ENCODE peak calls at places on chromosomes 5 and 9, in ten cellular contexts. One of them, this sample, is unnamed.

GRCh38 chr9:137828527-137829259 is 48.9 kb upstream of the CACNA1B start:
- DNase-seq in small intestine: no peak
- DNase-seq in T-helper 2 cell: no peak
- DNase-seq in H9: peak; percentile 77
- DNase-seq in cardiac muscle cell: peak; percentile 27
- DNase-seq in tibial artery: no peak
- DNase-seq in posterior vena cava: no peak
- DNase-seq in G401: peak; percentile 13
- DNase-seq in Calu3: no peak
- DNase-seq in NCI-H1105: no peak
- DNase-seq in this sample: no peak

GRCh38 chr5:154368041-154368800 is 77.6 kb upstream of the SAP30L start:
- DNase-seq in T-helper 2 cell: no peak
- DNase-seq in posterior vena cava: no peak
- DNase-seq in cardiac muscle cell: peak; percentile 97
- DNase-seq in NCI-H1105: no peak
- DNase-seq in Calu3: peak; percentile 63
- DNase-seq in small intestine: no peak
- DNase-seq in tibial artery: peak; percentile 72
- DNase-seq in G401: peak; percentile 11
- DNase-seq in H9: peak; percentile 64
- DNase-seq in this sample: no peak

GRCh38 chr9:137294091-137294683 is 7.9 kb downstream of the NRARP start:
- DNase-seq in tibial artery: no peak
- DNase-seq in H9: peak; percentile 70
- DNase-seq in small intestine: no peak
- DNase-seq in NCI-H1105: no peak
- DNase-seq in Calu3: peak; percentile 82
- DNase-seq in cardiac muscle cell: peak; percentile 57
- DNase-seq in T-helper 2 cell: no peak
- DNase-seq in posterior vena cava: no peak
- DNase-seq in G401: peak; percentile 23
- DNase-seq in this sample: no peak

GRCh38 chr9:82991684-82992083 is 71.3 kb downstream of the RASEF start:
- DNase-seq in Calu3: no peak
- DNase-seq in NCI-H1105: peak; percentile 2
- DNase-seq in tibial artery: no peak
- DNase-seq in T-helper 2 cell: no peak
- DNase-seq in cardiac muscle cell: no peak
- DNase-seq in H9: no peak
- DNase-seq in G401: no peak
- DNase-seq in posterior vena cava: no peak
- DNase-seq in small intestine: peak; percentile 15
- DNase-seq in this sample: no peak

GRCh38 chr9:81113408-81114124 is 575.8 kb downstream of the TLE1 start:
- DNase-seq in NCI-H1105: peak; percentile 73
- DNase-seq in Calu3: no peak
- DNase-seq in small intestine: no peak
- DNase-seq in posterior vena cava: no peak
- DNase-seq in cardiac muscle cell: no peak
- DNase-seq in tibial artery: no peak
- DNase-seq in H9: no peak
- DNase-seq in G401: no peak
- DNase-seq in T-helper 2 cell: no peak
- DNase-seq in this sample: no peak

GRCh38 chr9:89347651-89348050 is 29.4 kb downstream of the SECISBP2 start:
- DNase-seq in G401: no peak
- DNase-seq in cardiac muscle cell: no peak
- DNase-seq in H9: no peak
- DNase-seq in tibial artery: no peak
- DNase-seq in T-helper 2 cell: no peak
- DNase-seq in NCI-H1105: no peak
- DNase-seq in posterior vena cava: no peak
- DNase-seq in small intestine: no peak
- DNase-seq in Calu3: no peak
- DNase-seq in this sample: no peak

GRCh38 chr5:3163626-3164025 is 412.1 kb upstream of the IRX2 start:
- DNase-seq in H9: no peak
- DNase-seq in small intestine: no peak
- DNase-seq in G401: no peak
- DNase-seq in T-helper 2 cell: no peak
- DNase-seq in cardiac muscle cell: no peak
- DNase-seq in Calu3: no peak
- DNase-seq in posterior vena cava: no peak
- DNase-seq in NCI-H1105: no peak
- DNase-seq in tibial artery: no peak
- DNase-seq in this sample: no peak

GRCh38 chr5:32096891-32097592 is 77.1 kb downstream of the GOLPH3 start:
- DNase-seq in H9: no peak
- DNase-seq in G401: no peak
- DNase-seq in T-helper 2 cell: no peak
- DNase-seq in Calu3: no peak
- DNase-seq in NCI-H1105: no peak
- DNase-seq in posterior vena cava: no peak
- DNase-seq in small intestine: no peak
- DNase-seq in cardiac muscle cell: peak; percentile 16
- DNase-seq in tibial artery: no peak
- DNase-seq in this sample: no peak

GRCh38 chr9:22052376-22052945 is 43.4 kb upstream of the CDKN2B start:
- DNase-seq in tibial artery: no peak
- DNase-seq in cardiac muscle cell: peak; percentile 91
- DNase-seq in posterior vena cava: no peak
- DNase-seq in NCI-H1105: no peak
- DNase-seq in Calu3: peak; percentile 53
- DNase-seq in H9: no peak
- DNase-seq in T-helper 2 cell: no peak
- DNase-seq in small intestine: no peak
- DNase-seq in G401: peak; percentile 4
- DNase-seq in this sample: no peak

GRCh38 chr5:1508679-1509290 is 15.0 kb downstream of the LPCAT1 start:
- DNase-seq in G401: no peak
- DNase-seq in NCI-H1105: no peak
- DNase-seq in Calu3: no peak
- DNase-seq in H9: peak; percentile 20
- DNase-seq in cardiac muscle cell: no peak
- DNase-seq in small intestine: no peak
- DNase-seq in tibial artery: peak; percentile 58
- DNase-seq in T-helper 2 cell: peak; percentile 7
- DNase-seq in posterior vena cava: peak; percentile 75
- DNase-seq in this sample: no peak

GRCh38 chr9:14361074-14361473 is 47.1 kb upstream of the NFIB start:
- DNase-seq in small intestine: no peak
- DNase-seq in T-helper 2 cell: no peak
- DNase-seq in Calu3: no peak
- DNase-seq in G401: no peak
- DNase-seq in tibial artery: no peak
- DNase-seq in cardiac muscle cell: no peak
- DNase-seq in H9: no peak
- DNase-seq in NCI-H1105: no peak
- DNase-seq in posterior vena cava: no peak
- DNase-seq in this sample: no peak

GRCh38 chr9:121359358-121360294 is 10.4 kb downstream of the STOM start:
- DNase-seq in G401: no peak
- DNase-seq in T-helper 2 cell: no peak
- DNase-seq in NCI-H1105: no peak
- DNase-seq in tibial artery: no peak
- DNase-seq in posterior vena cava: no peak
- DNase-seq in cardiac muscle cell: peak; percentile 44
- DNase-seq in H9: no peak
- DNase-seq in Calu3: no peak
- DNase-seq in small intestine: no peak
- DNase-seq in this sample: no peak

GRCh38 chr9:111482656-111483418 is 1.3 kb downstream of the ECPAS start:
- DNase-seq in tibial artery: peak; percentile 83
- DNase-seq in G401: peak; percentile 70
- DNase-seq in small intestine: peak; percentile 79
- DNase-seq in NCI-H1105: peak; percentile 52
- DNase-seq in cardiac muscle cell: peak; percentile 77
- DNase-seq in H9: peak; percentile 78
- DNase-seq in T-helper 2 cell: peak; percentile 23
- DNase-seq in Calu3: peak; percentile 73
- DNase-seq in posterior vena cava: peak; percentile 92
- DNase-seq in this sample: peak; percentile 29

GRCh38 chr9:4327504-4328191 is 27.8 kb upstream of the GLIS3 start:
- DNase-seq in G401: no peak
- DNase-seq in tibial artery: no peak
- DNase-seq in cardiac muscle cell: peak; percentile 46
- DNase-seq in Calu3: no peak
- DNase-seq in T-helper 2 cell: no peak
- DNase-seq in posterior vena cava: no peak
- DNase-seq in small intestine: no peak
- DNase-seq in NCI-H1105: no peak
- DNase-seq in H9: no peak
- DNase-seq in this sample: no peak

GRCh38 chr9:111897831-111898144 is 1.2 kb downstream of the UGCG start:
- DNase-seq in small intestine: no peak
- DNase-seq in T-helper 2 cell: no peak
- DNase-seq in NCI-H1105: no peak
- DNase-seq in posterior vena cava: no peak
- DNase-seq in tibial artery: no peak
- DNase-seq in H9: no peak
- DNase-seq in G401: no peak
- DNase-seq in Calu3: no peak
- DNase-seq in cardiac muscle cell: peak; percentile 42
- DNase-seq in this sample: no peak

GRCh38 chr5:10856646-10857332 is 95.8 kb upstream of the DAP start:
- DNase-seq in NCI-H1105: peak; percentile 12
- DNase-seq in H9: peak; percentile 88
- DNase-seq in cardiac muscle cell: peak; percentile 53
- DNase-seq in G401: no peak
- DNase-seq in Calu3: peak; percentile 70
- DNase-seq in posterior vena cava: no peak
- DNase-seq in T-helper 2 cell: no peak
- DNase-seq in tibial artery: no peak
- DNase-seq in small intestine: no peak
- DNase-seq in this sample: no peak

GRCh38 chr5:173515526-173515925 is 100.9 kb downstream of the BOD1 start:
- DNase-seq in tibial artery: no peak
- DNase-seq in Calu3: no peak
- DNase-seq in T-helper 2 cell: no peak
- DNase-seq in cardiac muscle cell: peak; percentile 60
- DNase-seq in NCI-H1105: no peak
- DNase-seq in small intestine: no peak
- DNase-seq in posterior vena cava: no peak
- DNase-seq in G401: no peak
- DNase-seq in H9: no peak
- DNase-seq in this sample: no peak

GRCh38 chr9:81431662-81432061 is 257.7 kb downstream of the TLE1 start:
- DNase-seq in small intestine: no peak
- DNase-seq in G401: no peak
- DNase-seq in H9: no peak
- DNase-seq in tibial artery: no peak
- DNase-seq in cardiac muscle cell: no peak
- DNase-seq in T-helper 2 cell: no peak
- DNase-seq in posterior vena cava: no peak
- DNase-seq in Calu3: no peak
- DNase-seq in NCI-H1105: no peak
- DNase-seq in this sample: no peak

GRCh38 chr9:2800385-2801179 is 43.3 kb downstream of the PUM3 start:
- DNase-seq in posterior vena cava: no peak
- DNase-seq in NCI-H1105: no peak
- DNase-seq in cardiac muscle cell: peak; percentile 57
- DNase-seq in T-helper 2 cell: no peak
- DNase-seq in H9: no peak
- DNase-seq in small intestine: peak; percentile 12
- DNase-seq in tibial artery: no peak
- DNase-seq in G401: no peak
- DNase-seq in Calu3: no peak
- DNase-seq in this sample: no peak

GRCh38 chr9:3960661-3961144 is 339.2 kb downstream of the GLIS3 start:
- DNase-seq in small intestine: no peak
- DNase-seq in tibial artery: no peak
- DNase-seq in T-helper 2 cell: no peak
- DNase-seq in NCI-H1105: no peak
- DNase-seq in posterior vena cava: no peak
- DNase-seq in G401: peak; percentile 52
- DNase-seq in cardiac muscle cell: no peak
- DNase-seq in H9: no peak
- DNase-seq in Calu3: no peak
- DNase-seq in this sample: no peak

GRCh38 chr9:109401169-109401989 is 80.5 kb upstream of the EPB41L4B start:
- DNase-seq in NCI-H1105: peak; percentile 56
- DNase-seq in tibial artery: no peak
- DNase-seq in small intestine: peak; percentile 71
- DNase-seq in H9: peak; percentile 85
- DNase-seq in G401: peak; percentile 34
- DNase-seq in cardiac muscle cell: peak; percentile 70
- DNase-seq in posterior vena cava: no peak
- DNase-seq in Calu3: peak; percentile 61
- DNase-seq in T-helper 2 cell: no peak
- DNase-seq in this sample: no peak

GRCh38 chr5:89343666-89344065 is 460.7 kb upstream of the MEF2C start:
- DNase-seq in G401: no peak
- DNase-seq in H9: no peak
- DNase-seq in tibial artery: no peak
- DNase-seq in cardiac muscle cell: no peak
- DNase-seq in small intestine: peak; percentile 1
- DNase-seq in NCI-H1105: peak; percentile 7
- DNase-seq in Calu3: peak; percentile 2
- DNase-seq in posterior vena cava: no peak
- DNase-seq in T-helper 2 cell: no peak
- DNase-seq in this sample: no peak

GRCh38 chr9:18472915-18473314 is 1.0 kb upstream of the ADAMTSL1 start:
- DNase-seq in cardiac muscle cell: peak; percentile 62
- DNase-seq in small intestine: no peak
- DNase-seq in NCI-H1105: no peak
- DNase-seq in H9: no peak
- DNase-seq in posterior vena cava: peak; percentile 83
- DNase-seq in G401: no peak
- DNase-seq in T-helper 2 cell: no peak
- DNase-seq in tibial artery: no peak
- DNase-seq in Calu3: no peak
- DNase-seq in this sample: no peak

GRCh38 chr5:176350416-176350815 is 11.1 kb downstream of the KIAA1191 start:
- DNase-seq in posterior vena cava: no peak
- DNase-seq in T-helper 2 cell: no peak
- DNase-seq in NCI-H1105: no peak
- DNase-seq in small intestine: no peak
- DNase-seq in Calu3: no peak
- DNase-seq in H9: no peak
- DNase-seq in G401: no peak
- DNase-seq in tibial artery: no peak
- DNase-seq in cardiac muscle cell: no peak
- DNase-seq in this sample: no peak

GRCh38 chr5:81768960-81769452 is 18.1 kb upstream of the SSBP2 start:
- DNase-seq in NCI-H1105: no peak
- DNase-seq in Calu3: peak; percentile 54
- DNase-seq in T-helper 2 cell: no peak
- DNase-seq in H9: no peak
- DNase-seq in small intestine: peak; percentile 9
- DNase-seq in posterior vena cava: no peak
- DNase-seq in tibial artery: no peak
- DNase-seq in G401: no peak
- DNase-seq in cardiac muscle cell: peak; percentile 73
- DNase-seq in this sample: no peak

GRCh38 chr9:17628617-17629016 is 49.8 kb downstream of the SH3GL2 start:
- DNase-seq in H9: no peak
- DNase-seq in T-helper 2 cell: no peak
- DNase-seq in posterior vena cava: no peak
- DNase-seq in G401: no peak
- DNase-seq in small intestine: no peak
- DNase-seq in NCI-H1105: no peak
- DNase-seq in Calu3: no peak
- DNase-seq in cardiac muscle cell: no peak
- DNase-seq in tibial artery: no peak
- DNase-seq in this sample: no peak

GRCh38 chr5:138457532-138458275 is 7.6 kb upstream of the EGR1 start:
- DNase-seq in NCI-H1105: no peak
- DNase-seq in cardiac muscle cell: no peak
- DNase-seq in H9: no peak
- DNase-seq in Calu3: no peak
- DNase-seq in tibial artery: no peak
- DNase-seq in G401: no peak
- DNase-seq in small intestine: no peak
- DNase-seq in posterior vena cava: peak; percentile 34
- DNase-seq in T-helper 2 cell: no peak
- DNase-seq in this sample: no peak

GRCh38 chr5:127838661-127839060 is 135.5 kb downstream of the CCDC192 start:
- DNase-seq in NCI-H1105: no peak
- DNase-seq in G401: no peak
- DNase-seq in cardiac muscle cell: peak; percentile 47
- DNase-seq in Calu3: peak; percentile 71
- DNase-seq in tibial artery: no peak
- DNase-seq in posterior vena cava: no peak
- DNase-seq in H9: peak; percentile 43
- DNase-seq in T-helper 2 cell: no peak
- DNase-seq in small intestine: no peak
- DNase-seq in this sample: no peak